ENCODE peak calls at places on chromosome 11, in nine cellular contexts. W is body of pancreas, V is HCT116, J is upper lobe of left lung, P is IMR-90, S is heart left ventricle, E is K562, R is right lobe of liver, K is gastrocnemius medialis. Q is an unnamed sample.

GRCh38 chr11:121654506-121655480 is 202.0 kb upstream of the SORL1-AS1 start:
- ATAC-seq in J (no peak), V (peak), R (peak), E (no peak), K (peak), W (peak), S (peak), P (peak), Q (peak)

GRCh38 chr11:19080579-19080993 is 20.1 kb upstream of the MRGPRX2 start:
- ATAC-seq in V (no peak), J (peak), W (peak), K (no peak), S (no peak), P (no peak), E (no peak), R (no peak), Q (no peak)

GRCh38 chr11:114171257-114172054 is 111.9 kb downstream of the ZBTB16 start:
- ATAC-seq in W (peak), J (peak), S (peak), E (no peak), P (no peak), V (no peak), K (peak), R (peak), Q (peak)

GRCh38 chr11:15841898-15842297 is 514.4 kb downstream of the SOX6 start:
- ATAC-seq in R (no peak), J (no peak), K (no peak), S (peak), W (no peak), V (no peak), E (no peak), P (no peak), Q (no peak)

GRCh38 chr11:8807544-8808225 is 103.3 kb upstream of the AKIP1 start:
- ATAC-seq in J (no peak), R (no peak), E (no peak), W (no peak), K (peak), P (peak), V (no peak), S (no peak), Q (peak)

GRCh38 chr11:120197254-120197891 is 13.5 kb upstream of the OAF start:
- ATAC-seq in W (no peak), J (no peak), S (peak), P (no peak), V (no peak), K (peak), E (no peak), R (no peak), Q (peak)

GRCh38 chr11:126084608-126084912 is 21.9 kb upstream of the CDON start:
- ATAC-seq in R (no peak), E (no peak), V (no peak), W (no peak), K (no peak), P (no peak), J (no peak), S (no peak), Q (no peak)

GRCh38 chr11:133064152-133064877 is 468.0 kb downstream of the OPCML start:
- ATAC-seq in W (peak), R (peak), S (peak), P (peak), J (peak), V (no peak), E (peak), K (peak), Q (peak)

GRCh38 chr11:117378966-117379865 is 51.6 kb downstream of the CEP164 start:
- ATAC-seq in E (no peak), K (no peak), P (no peak), R (peak), J (no peak), V (no peak), W (no peak), S (no peak), Q (no peak)

GRCh38 chr11:34155759-34156062 is 50.3 kb downstream of the NAT10 start:
- ATAC-seq in E (peak), S (no peak), P (peak), K (no peak), J (no peak), V (peak), R (no peak), W (no peak), Q (peak)

GRCh38 chr11:120778692-120779490 is 245.0 kb upstream of the TBCEL start:
- ATAC-seq in V (no peak), S (no peak), J (no peak), E (no peak), K (no peak), W (no peak), R (no peak), P (no peak), Q (no peak)

GRCh38 chr11:133810179-133810550 is 35.1 kb downstream of the SPATA19 start:
- ATAC-seq in E (no peak), R (no peak), S (no peak), K (no peak), W (no peak), V (no peak), J (no peak), P (no peak), Q (no peak)

GRCh38 chr11:119028346-119029068 is 2.2 kb downstream of the SLC37A4 start:
- ATAC-seq in P (no peak), J (no peak), K (no peak), R (peak), E (no peak), S (no peak), W (no peak), V (no peak), Q (no peak)

GRCh38 chr11:77515063-77515462 is 41.2 kb upstream of the PAK1 start:
- ATAC-seq in W (no peak), E (no peak), K (no peak), R (no peak), V (no peak), J (no peak), S (no peak), P (no peak), Q (no peak)

GRCh38 chr11:30458541-30458940 is 127.6 kb downstream of the MPPED2 start:
- ATAC-seq in R (no peak), J (no peak), K (no peak), P (no peak), S (no peak), V (no peak), E (no peak), W (no peak), Q (no peak)

GRCh38 chr11:131223198-131223975 is 147.0 kb upstream of the NTM start:
- ATAC-seq in K (no peak), S (no peak), R (no peak), J (no peak), P (no peak), E (no peak), V (no peak), W (no peak), Q (no peak)

GRCh38 chr11:26950260-26950719 is 43.6 kb upstream of the FIBIN start:
- ATAC-seq in J (peak), E (no peak), S (no peak), V (no peak), R (peak), P (peak), W (no peak), K (no peak), Q (no peak)

GRCh38 chr11:72776844-72777754 is 16.7 kb downstream of the STARD10 start:
- ATAC-seq in E (peak), V (no peak), S (peak), P (no peak), K (no peak), R (peak), W (peak), J (no peak), Q (no peak)

GRCh38 chr11:126495806-126496205 is 140.3 kb downstream of the ST3GAL4 start:
- ATAC-seq in J (no peak), P (no peak), W (no peak), K (no peak), V (no peak), E (no peak), S (no peak), R (no peak), Q (no peak)

GRCh38 chr11:10225553-10225952 is 68.5 kb downstream of the SBF2 start:
- ATAC-seq in J (no peak), P (no peak), W (no peak), K (peak), R (no peak), E (no peak), V (no peak), S (no peak), Q (peak)

GRCh38 chr11:94574193-94574961 is 7.2 kb downstream of the PIWIL4 start:
- ATAC-seq in P (peak), V (no peak), R (no peak), W (no peak), S (no peak), J (no peak), E (peak), K (no peak), Q (peak)

GRCh38 chr11:47111318-47111804 is 65.3 kb downstream of the ARFGAP2 start:
- ATAC-seq in S (no peak), P (no peak), E (no peak), R (no peak), J (no peak), V (no peak), W (no peak), K (no peak), Q (no peak)

GRCh38 chr11:60840711-60841430 is 1.0 kb upstream of the CCDC86 start:
- ATAC-seq in K (peak), E (no peak), R (no peak), V (no peak), S (peak), J (no peak), P (peak), W (no peak), Q (no peak)

GRCh38 chr11:84091212-84091986 is 805.2 kb upstream of the CCDC90B start:
- ATAC-seq in W (no peak), K (no peak), R (peak), V (no peak), E (no peak), S (no peak), P (no peak), J (no peak), Q (no peak)

GRCh38 chr11:47724041-47724729 is 9.0 kb upstream of the AGBL2 start:
- ATAC-seq in P (peak), R (peak), K (peak), S (peak), J (peak), V (no peak), W (peak), E (peak), Q (peak)

GRCh38 chr11:12125609-12126149 is 15.3 kb downstream of the MICAL2 start:
- ATAC-seq in S (no peak), E (peak), P (no peak), V (peak), K (no peak), R (peak), W (peak), J (peak), Q (no peak)

GRCh38 chr11:706439-706956 is 467 bp downstream of the EPS8L2 start:
- ATAC-seq in P (peak), V (peak), S (no peak), W (peak), R (no peak), E (peak), J (no peak), K (peak), Q (peak)

GRCh38 chr11:9104581-9104980 is 13.2 kb upstream of the SCUBE2 start:
- ATAC-seq in V (no peak), K (no peak), S (no peak), R (no peak), P (no peak), W (no peak), J (no peak), E (no peak), Q (no peak)

GRCh38 chr11:128492903-128493569 is 94.3 kb downstream of the ETS1 start:
- ATAC-seq in E (no peak), J (no peak), R (no peak), K (no peak), W (no peak), V (no peak), S (no peak), P (no peak), Q (no peak)

GRCh38 chr11:129131361-129131760 is 60.8 kb downstream of the ARHGAP32 start:
- ATAC-seq in V (no peak), J (no peak), E (no peak), R (no peak), W (no peak), P (no peak), K (no peak), S (no peak), Q (no peak)

GRCh38 chr11:107385361-107385982 is 72.2 kb downstream of the CWF19L2 start:
- ATAC-seq in R (no peak), P (peak), V (peak), J (no peak), S (no peak), E (no peak), W (peak), K (no peak), Q (no peak)

GRCh38 chr11:64278576-64279190 is 5.8 kb downstream of the BAD start:
- ATAC-seq in R (no peak), S (no peak), P (no peak), E (peak), J (no peak), W (no peak), K (no peak), V (no peak), Q (no peak)

GRCh38 chr11:60164550-60165075 is 18.3 kb downstream of the MS4A6A start:
- ATAC-seq in V (no peak), S (no peak), J (no peak), R (no peak), W (no peak), E (no peak), K (no peak), P (no peak), Q (no peak)

GRCh38 chr11:12446863-12447262 is 69.5 kb downstream of the PARVA start:
- ATAC-seq in K (no peak), R (no peak), V (no peak), S (no peak), W (no peak), P (no peak), E (no peak), J (no peak), Q (no peak)

GRCh38 chr11:66001941-66002647 is at the start of the genes BANF1 and EIF1AD:
- ATAC-seq in E (peak), K (peak), S (peak), R (peak), J (peak), P (peak), V (peak), W (peak), Q (peak)
- TF ChIP-seq POLR2A in E (peak), K (peak), S (no peak), R (peak), J (peak), P (peak), V (peak), W (peak), Q (peak)

DNA sequence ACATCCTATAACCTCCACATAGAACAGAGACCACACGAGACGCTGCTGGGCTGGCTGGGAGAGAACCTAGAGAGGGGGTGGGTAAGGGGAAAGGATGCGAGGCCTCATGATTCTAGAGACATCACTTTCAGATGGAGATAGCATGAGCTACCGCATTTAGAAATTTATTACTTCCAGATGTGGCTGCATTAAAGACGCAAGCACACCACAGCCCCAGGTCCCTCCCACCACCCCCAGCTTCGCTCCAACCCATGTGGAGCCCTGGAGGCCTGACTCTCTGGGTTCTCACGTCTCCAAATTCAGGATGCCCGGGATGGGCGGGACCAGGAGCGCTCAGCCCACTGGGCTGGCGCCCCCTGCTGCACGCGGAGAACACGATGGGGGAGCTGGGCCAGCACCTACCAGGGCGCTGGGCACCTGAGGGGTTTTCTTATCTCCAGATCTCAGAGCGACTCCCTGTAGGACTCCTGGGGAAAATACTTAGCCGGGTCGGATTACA is 13.6 kb downstream of the MRPL21 start:
- ATAC-seq in V (peak), K (peak), P (peak), E (peak), J (peak), W (peak), S (peak), R (no peak), Q (peak)
- H3K27ac ChIP-seq in V (no peak), K (peak), P (no peak), E (no peak), J (no peak), W (peak), S (peak), R (peak), Q (peak)

GRCh38 chr11:110613526-110613925 is 98.7 kb downstream of the ARHGAP20 start:
- ATAC-seq in E (no peak), R (no peak), K (no peak), P (no peak), J (no peak), V (no peak), W (no peak), S (no peak), Q (no peak)
- TF ChIP-seq POLR2A in E (no peak), R (no peak), K (no peak), P (no peak), J (no peak), V (no peak), W (no peak), S (no peak), Q (no peak)

DNA sequence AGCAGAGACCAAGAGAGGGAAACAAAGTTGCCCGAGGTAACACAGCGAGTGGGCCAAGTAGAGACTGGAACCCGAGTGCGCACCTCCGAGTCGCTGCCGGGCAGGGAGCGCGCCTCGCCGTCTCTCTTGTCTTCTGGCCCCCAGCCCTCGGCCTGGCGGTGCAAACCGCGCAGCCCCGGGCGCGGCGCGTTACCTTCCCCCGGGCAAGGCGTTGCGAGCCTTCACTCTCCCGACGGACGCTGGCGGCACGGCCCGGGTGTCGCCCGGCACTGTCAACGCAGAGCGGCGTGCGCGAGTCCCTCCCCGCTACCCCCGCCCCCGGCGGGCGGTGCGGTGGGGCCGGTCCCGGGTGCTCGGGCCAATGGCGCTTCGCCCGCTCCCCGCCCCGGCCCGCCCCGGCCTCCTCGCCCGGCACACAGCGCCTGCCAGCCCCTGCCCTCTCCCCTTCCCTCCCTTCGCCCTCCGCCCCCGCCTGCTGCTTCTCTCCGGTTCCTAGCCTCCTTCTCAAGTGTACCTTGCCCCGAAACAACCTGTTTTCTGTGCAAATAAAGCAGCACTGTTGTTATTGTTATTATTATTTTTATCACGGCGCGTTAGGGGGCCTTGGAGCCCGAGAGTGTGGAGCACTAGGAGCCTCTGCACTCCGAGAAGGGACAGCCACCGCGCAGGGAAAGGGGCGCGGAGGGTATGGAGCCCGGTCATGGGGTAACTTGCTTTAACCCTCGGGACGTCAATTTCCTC is at the start of gene SYTL2:
- ATAC-seq in W (peak), R (peak), V (peak), P (peak), S (peak), E (peak), J (peak), K (peak), Q (peak)
- H3K27ac ChIP-seq in W (no peak), R (peak), V (no peak), P (peak), S (no peak), E (no peak), J (peak), K (no peak), Q (no peak)

GRCh38 chr11:39673994-39674393 is 1785.5 kb downstream of the LRRC4C start:
- ATAC-seq in W (no peak), P (no peak), S (no peak), K (no peak), R (no peak), V (no peak), J (no peak), E (no peak), Q (no peak)

GRCh38 chr11:39678996-39679395 is 1780.5 kb downstream of the LRRC4C start:
- ATAC-seq in V (no peak), P (no peak), E (no peak), S (no peak), R (no peak), K (no peak), W (no peak), J (no peak), Q (no peak)

DNA sequence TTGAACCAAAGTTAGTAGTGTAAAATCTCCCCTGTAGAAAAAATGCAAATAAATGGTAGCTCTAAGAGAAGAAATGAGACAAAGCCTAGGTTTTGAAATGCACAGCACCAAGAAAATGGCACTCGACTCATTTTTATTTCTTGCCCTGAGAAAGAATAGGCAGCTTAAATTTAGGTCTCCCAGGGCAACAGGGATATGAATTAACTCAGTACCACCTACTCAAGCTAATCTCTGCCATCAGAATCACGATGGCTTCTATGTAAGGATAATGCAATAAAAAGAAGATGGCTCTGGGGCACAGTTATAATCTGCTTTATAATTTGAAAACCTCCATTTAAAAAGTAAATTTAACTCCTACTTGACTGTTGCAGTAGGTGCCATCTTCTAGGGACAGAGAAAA is 1784.3 kb downstream of the LRRC4C start:
- ATAC-seq in J (no peak), P (no peak), W (no peak), K (no peak), E (no peak), V (no peak), S (no peak), R (no peak), Q (no peak)
- TF ChIP-seq POLR2A in J (no peak), P (no peak), W (no peak), K (no peak), E (no peak), V (no peak), S (no peak), R (no peak), Q (no peak)

DNA sequence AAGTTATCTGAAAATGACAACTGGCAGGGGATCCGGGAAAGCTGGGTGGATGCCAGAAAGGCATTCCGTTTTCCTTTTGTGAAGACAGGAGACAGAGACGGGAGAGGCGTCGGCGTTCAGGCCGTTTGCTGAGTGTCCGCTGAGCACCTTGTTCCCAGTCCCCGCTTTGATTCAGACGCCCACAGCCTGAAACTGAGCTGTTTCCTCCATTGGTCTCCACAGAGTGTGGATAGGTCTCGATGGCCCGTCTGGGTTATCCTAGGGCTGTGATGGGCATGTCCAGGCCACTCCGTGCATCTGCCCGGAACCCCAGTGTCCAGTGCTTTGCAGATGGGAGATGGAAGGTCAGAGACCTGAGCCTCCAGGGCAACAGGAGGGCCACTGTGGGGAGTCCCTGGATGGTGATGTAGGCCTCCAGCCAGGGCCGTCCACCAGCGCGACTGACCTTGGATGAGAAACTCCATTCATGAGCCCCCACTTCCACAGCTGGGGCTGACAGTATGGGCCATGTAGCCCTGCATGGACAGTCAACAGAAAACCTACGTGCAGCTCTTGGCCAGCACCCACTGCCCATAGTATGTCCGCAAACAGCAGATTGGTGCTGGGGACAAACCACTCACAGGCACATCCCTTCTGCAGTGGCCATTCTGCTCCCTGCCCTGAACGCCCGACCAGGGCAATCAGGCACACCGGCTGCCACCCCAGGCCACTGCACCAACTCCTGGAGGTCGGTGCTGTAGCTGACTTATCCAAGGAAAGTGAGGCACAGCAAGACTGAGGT is 11.6 kb downstream of the MRGPRF start:
- ATAC-seq in V (no peak), S (no peak), J (no peak), R (no peak), W (no peak), P (peak), E (no peak), K (no peak), Q (no peak)
- H3K27ac ChIP-seq in V (no peak), S (peak), J (peak), R (peak), W (no peak), P (peak), E (no peak), K (peak), Q (peak)